ENCODE peak calls at places on chromosome 16, in six cellular contexts. Z is immature natural killer cell; R is central memory CD4-positive, alpha-beta T cell; A is stimulated activated naive CD8-positive, alpha-beta T cell treated with anti-CD3 and anti-CD28 coated beads, Interleukin-15, amount 100 ng/mL, for 72 hours; X is HEK293T; E is putamen. Q is an unnamed sample.

GRCh38 chr16:68105611-68106010 is 20.4 kb downstream of the NFATC3 start:
- DNase-seq in Z (no peak), R (no peak), A (no peak), X (no peak), E (no peak), Q (no peak)

GRCh38 chr16:70416748-70417616 is 21.9 kb downstream of the ST3GAL2 start:
- DNase-seq in Z (no peak), R (no peak), A (no peak), X (no peak), E (no peak), Q (no peak)

GRCh38 chr16:58462997-58463891 is 36.7 kb upstream of the NDRG4 start:
- DNase-seq in Z (peak), R (no peak), A (no peak), X (peak), E (no peak), Q (no peak)

GRCh38 chr16:62597874-62598273 is 561.6 kb upstream of the CDH8 start:
- DNase-seq in Z (no peak), R (no peak), A (no peak), X (no peak), E (no peak), Q (no peak)

GRCh38 chr16:89277049-89277448 is 59.5 kb downstream of the ZNF778 start:
- DNase-seq in Z (no peak), R (no peak), A (no peak), X (no peak), E (no peak), Q (no peak)

GRCh38 chr16:53457670-53458069 is 23.4 kb downstream of the RBL2 start:
- DNase-seq in Z (peak), R (peak), A (peak), X (no peak), E (no peak), Q (peak)

GRCh38 chr16:82936941-82937551 is 310.3 kb downstream of the CDH13 start:
- DNase-seq in Z (peak), R (no peak), A (no peak), X (no peak), E (no peak), Q (no peak)

GRCh38 chr16:55482056-55482455 is 3.1 kb downstream of the MMP2 start:
- DNase-seq in Z (no peak), R (no peak), A (no peak), X (no peak), E (no peak), Q (no peak)

GRCh38 chr16:84141143-84141670 is 3.8 kb downstream of the HSDL1 start:
- DNase-seq in Z (no peak), R (no peak), A (peak), X (no peak), E (no peak), Q (no peak)

GRCh38 chr16:50252874-50253510 is 13.4 kb upstream of the ADCY7 start:
- DNase-seq in Z (no peak), R (no peak), A (no peak), X (no peak), E (no peak), Q (no peak)

GRCh38 chr16:81524382-81524781 is 79.8 kb downstream of the CMIP start:
- DNase-seq in Z (peak), R (peak), A (no peak), X (no peak), E (no peak), Q (no peak)

GRCh38 chr16:56227936-56228335 is 36.6 kb downstream of the GNAO1 start:
- DNase-seq in Z (no peak), R (no peak), A (no peak), X (no peak), E (no peak), Q (no peak)

GRCh38 chr16:31696968-31697743 is 169.5 kb downstream of the AHSP start:
- DNase-seq in Z (no peak), R (no peak), A (no peak), X (peak), E (no peak), Q (no peak)

GRCh38 chr16:21264226-21265036 is 13.7 kb downstream of the CRYM start:
- DNase-seq in Z (no peak), R (no peak), A (no peak), X (no peak), E (no peak), Q (no peak)